ENCODE peak calls at places on chromosomes 13 and 19, in seven cellular contexts. One of them, this sample, is unnamed.

GRCh38 chr19:18397242-18398202 is at the start of gene LRRC25:
- DNase-seq in HEK293T: no peak
- DNase-seq in choroid plexus epithelial cell: no peak
- DNase-seq in left ventricle myocardium superior: peak
- DNase-seq in MM.1S: no peak
- DNase-seq in CD14-positive monocyte: peak
- DNase-seq in SHP77: no peak
- DNase-seq in this sample: peak

GRCh38 chr13:98751397-98752110 is 918 bp downstream of the SLC15A1 start:
- DNase-seq in SHP77: no peak
- DNase-seq in CD14-positive monocyte: no peak
- DNase-seq in choroid plexus epithelial cell: peak
- DNase-seq in MM.1S: no peak
- DNase-seq in left ventricle myocardium superior: no peak
- DNase-seq in HEK293T: peak
- DNase-seq in this sample: no peak

GRCh38 chr13:32228330-32229041 is 86.7 kb downstream of the ZAR1L start:
- DNase-seq in left ventricle myocardium superior: no peak
- DNase-seq in SHP77: peak
- DNase-seq in choroid plexus epithelial cell: peak
- DNase-seq in MM.1S: no peak
- DNase-seq in HEK293T: no peak
- DNase-seq in CD14-positive monocyte: no peak
- DNase-seq in this sample: no peak

GRCh38 chr19:39174142-39174541 is 22.6 kb upstream of the NCCRP1 start:
- DNase-seq in left ventricle myocardium superior: no peak
- DNase-seq in MM.1S: no peak
- DNase-seq in HEK293T: no peak
- DNase-seq in SHP77: no peak
- DNase-seq in choroid plexus epithelial cell: no peak
- DNase-seq in CD14-positive monocyte: no peak
- DNase-seq in this sample: no peak

GRCh38 chr19:9323557-9323918 is 441 bp upstream of the ZNF559 start:
- DNase-seq in left ventricle myocardium superior: peak
- DNase-seq in SHP77: peak
- DNase-seq in MM.1S: peak
- DNase-seq in HEK293T: peak
- DNase-seq in CD14-positive monocyte: peak
- DNase-seq in choroid plexus epithelial cell: peak
- DNase-seq in this sample: peak

GRCh38 chr13:45207319-45207718 is 6.5 kb upstream of the KCTD4 start:
- DNase-seq in CD14-positive monocyte: no peak
- DNase-seq in MM.1S: no peak
- DNase-seq in HEK293T: no peak
- DNase-seq in left ventricle myocardium superior: no peak
- DNase-seq in SHP77: no peak
- DNase-seq in choroid plexus epithelial cell: peak
- DNase-seq in this sample: no peak

GRCh38 chr13:109651854-109652253 is 134.5 kb downstream of the IRS2 start:
- DNase-seq in HEK293T: no peak
- DNase-seq in MM.1S: no peak
- DNase-seq in left ventricle myocardium superior: peak
- DNase-seq in CD14-positive monocyte: no peak
- DNase-seq in SHP77: no peak
- DNase-seq in choroid plexus epithelial cell: no peak
- DNase-seq in this sample: peak

GRCh38 chr13:110131424-110131823 is 175.5 kb downstream of the COL4A1 start:
- DNase-seq in choroid plexus epithelial cell: no peak
- DNase-seq in CD14-positive monocyte: no peak
- DNase-seq in left ventricle myocardium superior: no peak
- DNase-seq in MM.1S: no peak
- DNase-seq in HEK293T: no peak
- DNase-seq in SHP77: peak
- DNase-seq in this sample: no peak

GRCh38 chr13:76969488-76970365 is 21.4 kb downstream of the ACOD1 start:
- DNase-seq in CD14-positive monocyte: no peak
- DNase-seq in SHP77: no peak
- DNase-seq in MM.1S: no peak
- DNase-seq in HEK293T: no peak
- DNase-seq in choroid plexus epithelial cell: peak
- DNase-seq in left ventricle myocardium superior: no peak
- DNase-seq in this sample: no peak

GRCh38 chr19:46030861-46031550 is 8.2 kb upstream of the PGLYRP1 start:
- DNase-seq in CD14-positive monocyte: no peak
- DNase-seq in MM.1S: no peak
- DNase-seq in choroid plexus epithelial cell: no peak
- DNase-seq in HEK293T: no peak
- DNase-seq in left ventricle myocardium superior: no peak
- DNase-seq in SHP77: no peak
- DNase-seq in this sample: no peak

GRCh38 chr13:50882816-50883215 is 26.8 kb upstream of the RNASEH2B start:
- DNase-seq in HEK293T: no peak
- DNase-seq in choroid plexus epithelial cell: no peak
- DNase-seq in left ventricle myocardium superior: no peak
- DNase-seq in MM.1S: no peak
- DNase-seq in CD14-positive monocyte: no peak
- DNase-seq in SHP77: no peak
- DNase-seq in this sample: no peak

GRCh38 chr13:109810761-109811510 is 24.6 kb upstream of the IRS2 start:
- DNase-seq in HEK293T: no peak
- DNase-seq in SHP77: no peak
- DNase-seq in left ventricle myocardium superior: no peak
- DNase-seq in choroid plexus epithelial cell: no peak
- DNase-seq in MM.1S: no peak
- DNase-seq in CD14-positive monocyte: no peak
- DNase-seq in this sample: no peak

GRCh38 chr19:58394821-58395219 is 636 bp upstream of the RNF225 start:
- DNase-seq in SHP77: no peak
- DNase-seq in left ventricle myocardium superior: no peak
- DNase-seq in MM.1S: no peak
- DNase-seq in HEK293T: no peak
- DNase-seq in choroid plexus epithelial cell: no peak
- DNase-seq in CD14-positive monocyte: peak
- DNase-seq in this sample: no peak

GRCh38 chr19:50832666-50833065 is 708 bp downstream of the KLK15 start:
- DNase-seq in CD14-positive monocyte: no peak
- DNase-seq in MM.1S: no peak
- DNase-seq in left ventricle myocardium superior: no peak
- DNase-seq in HEK293T: no peak
- DNase-seq in SHP77: no peak
- DNase-seq in choroid plexus epithelial cell: no peak
- DNase-seq in this sample: no peak

GRCh38 chr19:1529430-1529816 is 5.5 kb downstream of the PLK5 start:
- DNase-seq in left ventricle myocardium superior: no peak
- DNase-seq in MM.1S: no peak
- DNase-seq in HEK293T: no peak
- DNase-seq in SHP77: no peak
- DNase-seq in CD14-positive monocyte: no peak
- DNase-seq in choroid plexus epithelial cell: no peak
- DNase-seq in this sample: no peak

GRCh38 chr13:86737334-86737932 is 933.7 kb upstream of the SLITRK5 start:
- DNase-seq in left ventricle myocardium superior: no peak
- DNase-seq in choroid plexus epithelial cell: no peak
- DNase-seq in HEK293T: no peak
- DNase-seq in CD14-positive monocyte: no peak
- DNase-seq in MM.1S: no peak
- DNase-seq in SHP77: no peak
- DNase-seq in this sample: no peak

GRCh38 chr13:95182570-95183285 is 118.5 kb downstream of the ABCC4 start:
- DNase-seq in choroid plexus epithelial cell: no peak
- DNase-seq in HEK293T: no peak
- DNase-seq in left ventricle myocardium superior: no peak
- DNase-seq in CD14-positive monocyte: no peak
- DNase-seq in MM.1S: no peak
- DNase-seq in SHP77: no peak
- DNase-seq in this sample: no peak

GRCh38 chr19:48006762-48007161 is 12.3 kb downstream of the ELSPBP1 start:
- DNase-seq in HEK293T: peak
- DNase-seq in choroid plexus epithelial cell: peak
- DNase-seq in left ventricle myocardium superior: no peak
- DNase-seq in CD14-positive monocyte: no peak
- DNase-seq in MM.1S: no peak
- DNase-seq in SHP77: peak
- DNase-seq in this sample: no peak

GRCh38 chr19:3671680-3672574 is 28.3 kb downstream of the PIP5K1C start:
- DNase-seq in SHP77: no peak
- DNase-seq in CD14-positive monocyte: no peak
- DNase-seq in HEK293T: no peak
- DNase-seq in MM.1S: no peak
- DNase-seq in choroid plexus epithelial cell: peak
- DNase-seq in left ventricle myocardium superior: no peak
- DNase-seq in this sample: no peak

GRCh38 chr19:289651-290538 is 1.3 kb downstream of the PLPP2 start:
- DNase-seq in left ventricle myocardium superior: no peak
- DNase-seq in SHP77: peak
- DNase-seq in choroid plexus epithelial cell: peak
- DNase-seq in HEK293T: no peak
- DNase-seq in CD14-positive monocyte: no peak
- DNase-seq in MM.1S: peak
- DNase-seq in this sample: peak

GRCh38 chr13:44306401-44307192 is 67.0 kb upstream of the SERP2 start:
- DNase-seq in MM.1S: no peak
- DNase-seq in choroid plexus epithelial cell: peak
- DNase-seq in HEK293T: no peak
- DNase-seq in SHP77: peak
- DNase-seq in CD14-positive monocyte: no peak
- DNase-seq in left ventricle myocardium superior: peak
- DNase-seq in this sample: no peak

GRCh38 chr19:16361254-16361653 is 36.6 kb downstream of the KLF2 start:
- DNase-seq in CD14-positive monocyte: no peak
- DNase-seq in MM.1S: no peak
- DNase-seq in HEK293T: no peak
- DNase-seq in SHP77: no peak
- DNase-seq in choroid plexus epithelial cell: no peak
- DNase-seq in left ventricle myocardium superior: no peak
- DNase-seq in this sample: no peak

GRCh38 chr13:37192986-37193385 is 87.5 kb upstream of the CSNK1A1L start:
- DNase-seq in left ventricle myocardium superior: no peak
- DNase-seq in CD14-positive monocyte: no peak
- DNase-seq in SHP77: no peak
- DNase-seq in choroid plexus epithelial cell: peak
- DNase-seq in HEK293T: no peak
- DNase-seq in MM.1S: no peak
- DNase-seq in this sample: no peak

GRCh38 chr13:27137759-27138158 is 33.9 kb downstream of the USP12 start:
- DNase-seq in choroid plexus epithelial cell: peak
- DNase-seq in HEK293T: no peak
- DNase-seq in MM.1S: no peak
- DNase-seq in CD14-positive monocyte: no peak
- DNase-seq in left ventricle myocardium superior: peak
- DNase-seq in SHP77: no peak
- DNase-seq in this sample: peak

GRCh38 chr13:110590577-110590976 is 24.8 kb upstream of the NAXD start:
- DNase-seq in HEK293T: no peak
- DNase-seq in MM.1S: no peak
- DNase-seq in CD14-positive monocyte: no peak
- DNase-seq in left ventricle myocardium superior: no peak
- DNase-seq in choroid plexus epithelial cell: no peak
- DNase-seq in SHP77: no peak
- DNase-seq in this sample: no peak

GRCh38 chr19:8449830-8450229 is 5.1 kb downstream of the HNRNPM start:
- DNase-seq in SHP77: no peak
- DNase-seq in CD14-positive monocyte: no peak
- DNase-seq in left ventricle myocardium superior: no peak
- DNase-seq in choroid plexus epithelial cell: no peak
- DNase-seq in HEK293T: no peak
- DNase-seq in MM.1S: no peak
- DNase-seq in this sample: no peak

GRCh38 chr19:13033819-13034611 is 38.7 kb downstream of the NFIX start:
- DNase-seq in left ventricle myocardium superior: peak
- DNase-seq in choroid plexus epithelial cell: peak
- DNase-seq in CD14-positive monocyte: no peak
- DNase-seq in SHP77: peak
- DNase-seq in HEK293T: peak
- DNase-seq in MM.1S: peak
- DNase-seq in this sample: peak

GRCh38 chr13:110333837-110334236 is 26.8 kb downstream of the COL4A2 start:
- DNase-seq in CD14-positive monocyte: no peak
- DNase-seq in SHP77: no peak
- DNase-seq in left ventricle myocardium superior: no peak
- DNase-seq in MM.1S: no peak
- DNase-seq in HEK293T: no peak
- DNase-seq in choroid plexus epithelial cell: no peak
- DNase-seq in this sample: no peak